ENCODE peak calls at places on chromosomes 16 and 17, in eight cellular contexts. P is upper lobe of right lung; V is stimulated activated effector memory CD8-positive, alpha-beta T cell treated with anti-CD3 and anti-CD28 coated beads, Interleukin-12 subunit alpha, Interleukin-12 subunit beta, amount 100 ng/mL, for 72 hours; Y is type B pancreatic cell; F is transverse colon; O is non-pigmented ciliary epithelial cell; Z is caudate nucleus; X is NCI-H510A treated with DMSO at 0.1 percent for 48 hours. G is an unnamed sample.

GRCh38 chr17:30824356-30825145 is at the start of gene CRLF3:
- DNase-seq in P (peak; percentile 96), Y (peak; percentile 94), X (peak; percentile 92), O (peak; percentile 24), F (peak; percentile 93), Z (peak; percentile 83), V (peak; percentile 92), G (peak; percentile 85)

GRCh38 chr17:79165756-79166473 is 91.3 kb downstream of the ENGASE start:
- DNase-seq in Y (no peak), V (no peak), P (no peak), F (no peak), Z (no peak), O (no peak), X (no peak), G (no peak)

GRCh38 chr16:47571711-47572110 is 110.6 kb downstream of the PHKB start:
- DNase-seq in Z (no peak), F (no peak), P (no peak), V (no peak), X (no peak), O (no peak), Y (no peak), G (no peak)

GRCh38 chr16:85910854-85911247 is 11.9 kb downstream of the IRF8 start:
- DNase-seq in F (no peak), X (no peak), O (no peak), Y (no peak), Z (no peak), P (no peak), V (no peak), G (no peak)

GRCh38 chr17:78019367-78019975 is 61.0 kb downstream of the TNRC6C start:
- DNase-seq in Z (no peak), F (no peak), V (no peak), P (no peak), X (peak; percentile 56), O (no peak), Y (no peak), G (peak; percentile 22)

GRCh38 chr16:52114414-52114813 is 432.5 kb downstream of the TOX3 start:
- DNase-seq in Y (no peak), O (no peak), Z (no peak), P (no peak), V (no peak), F (no peak), X (peak; percentile 30), G (no peak)

GRCh38 chr17:67157732-67158639 is 87.0 kb downstream of the HELZ start:
- DNase-seq in X (peak; percentile 15), F (no peak), O (no peak), P (no peak), Y (no peak), V (no peak), Z (no peak), G (peak; percentile 41)

GRCh38 chr16:55125818-55126385 is 195.2 kb downstream of the IRX5 start:
- DNase-seq in O (no peak), Y (no peak), X (no peak), V (no peak), Z (no peak), P (no peak), F (no peak), G (no peak)

GRCh38 chr17:79835953-79836951 is 3.0 kb downstream of the CBX4 start:
- DNase-seq in Y (no peak), V (no peak), X (peak; percentile 46), F (peak; percentile 87), O (no peak), Z (no peak), P (peak; percentile 90), G (peak; percentile 87)

GRCh38 chr16:61324044-61324443 is 712.2 kb downstream of the CDH8 start:
- DNase-seq in Z (no peak), P (no peak), X (no peak), Y (no peak), F (no peak), O (no peak), V (no peak), G (no peak)

GRCh38 chr16:2420035-2420434 is 9.2 kb upstream of the CCNF start:
- DNase-seq in V (no peak), F (no peak), P (no peak), Z (no peak), O (no peak), X (no peak), Y (no peak), G (no peak)

G was measured in MV-4-11.